ENCODE peak calls at places on chromosome 17, in seven cellular contexts. O is tibial nerve, U is cardiac fibroblast, R is AG04449, S is body of pancreas, K is skeletal muscle cell, P is mesendoderm. Z is an unnamed sample.

GRCh38 chr17:40086150-40087044 is 14.0 kb downstream of the NR1D1 start:
- DNase-seq in S (peak), U (peak), O (no peak), P (peak), R (no peak), K (no peak), Z (no peak)

GRCh38 chr17:13561606-13562270 is 40.0 kb downstream of the HS3ST3A1 start:
- DNase-seq in P (no peak), S (no peak), O (peak), U (peak), K (no peak), R (no peak), Z (no peak)

GRCh38 chr17:80356231-80356856 is 58.6 kb upstream of the ENDOV start:
- DNase-seq in S (no peak), O (no peak), U (no peak), R (no peak), K (no peak), P (no peak), Z (no peak)

GRCh38 chr17:72560303-72561247 is 439.8 kb downstream of the SOX9 start:
- DNase-seq in U (peak), R (no peak), K (peak), S (peak), O (no peak), P (peak), Z (no peak)

GRCh38 chr17:79388556-79389295 is 222.1 kb downstream of the RBFOX3 start:
- DNase-seq in O (no peak), P (peak), K (no peak), R (no peak), U (peak), S (peak), Z (no peak)

GRCh38 chr17:63549946-63550815 is at the start of gene DCAF7:
- DNase-seq in K (peak), S (peak), O (peak), P (peak), U (peak), R (peak), Z (peak)

GRCh38 chr17:20051624-20052023 is 42.5 kb downstream of the SPECC1 start:
- DNase-seq in O (no peak), R (no peak), K (no peak), P (no peak), S (no peak), U (no peak), Z (no peak)

GRCh38 chr17:42363767-42364585 is 24.3 kb downstream of the STAT3 start:
- DNase-seq in R (no peak), O (peak), K (no peak), P (no peak), S (no peak), U (peak), Z (no peak)

GRCh38 chr17:34081269-34081668 is 173.8 kb upstream of the CCL2 start:
- DNase-seq in U (no peak), S (no peak), P (peak), O (no peak), R (no peak), K (no peak), Z (no peak)

GRCh38 chr17:17144916-17145665 is 61.0 kb downstream of the PLD6 start:
- DNase-seq in O (no peak), S (no peak), R (no peak), P (no peak), K (no peak), U (no peak), Z (no peak)

GRCh38 chr17:17132746-17133145 is 73.4 kb downstream of the PLD6 start:
- DNase-seq in O (no peak), U (no peak), K (no peak), P (no peak), S (no peak), R (no peak), Z (no peak)

GRCh38 chr17:59366773-59367656 is 35.6 kb downstream of the YPEL2 start:
- DNase-seq in R (no peak), U (peak), S (peak), O (no peak), K (no peak), P (peak), Z (no peak)

GRCh38 chr17:65956814-65957213 is 235.1 kb downstream of the CEP112 start:
- DNase-seq in U (no peak), P (no peak), O (no peak), K (peak), S (no peak), R (no peak), Z (no peak)

GRCh38 chr17:7932483-7932891 is 481 bp downstream of the CNTROB start:
- DNase-seq in P (peak), O (peak), U (peak), K (no peak), R (no peak), S (no peak), Z (no peak)

GRCh38 chr17:7045492-7046126 is 1.7 kb upstream of the SLC16A11 start:
- DNase-seq in S (peak), U (peak), P (peak), O (peak), R (peak), K (peak), Z (peak)

GRCh38 chr17:32671891-32672290 is 185.1 kb downstream of the CDK5R1 start:
- DNase-seq in R (no peak), P (no peak), O (peak), K (no peak), S (peak), U (peak), Z (no peak)

GRCh38 chr17:15893333-15894024 is 51.5 kb upstream of the ADORA2B start:
- DNase-seq in O (no peak), P (peak), U (peak), K (no peak), S (no peak), R (no peak), Z (no peak)

GRCh38 chr17:59914274-59914854 is 21.4 kb downstream of the RPS6KB1 start:
- DNase-seq in P (peak), O (peak), K (no peak), U (peak), R (no peak), S (no peak), Z (no peak)

GRCh38 chr17:21542991-21543390 is 149.3 kb upstream of the KCNJ18 start:
- DNase-seq in P (no peak), S (no peak), O (no peak), K (no peak), R (no peak), U (no peak), Z (no peak)

GRCh38 chr17:80959330-80960036 is 32.2 kb upstream of the CHMP6 start:
- DNase-seq in R (no peak), P (no peak), U (peak), K (no peak), O (peak), S (no peak), Z (no peak)

GRCh38 chr17:47994714-47995113 is 23.8 kb downstream of the CDK5RAP3 start:
- DNase-seq in K (no peak), O (no peak), P (no peak), S (no peak), R (no peak), U (no peak), Z (no peak)

GRCh38 chr17:74049167-74049797 is 154.2 kb upstream of the RPL38 start:
- DNase-seq in U (no peak), S (no peak), P (no peak), O (no peak), K (no peak), R (no peak), Z (no peak)

GRCh38 chr17:35048685-35049379 is 14.7 kb downstream of the RFFL start:
- DNase-seq in O (no peak), K (no peak), U (no peak), P (no peak), R (no peak), S (no peak), Z (no peak)

GRCh38 chr17:66941249-66941648 is 23.3 kb upstream of the CACNG4 start:
- DNase-seq in O (no peak), S (no peak), P (no peak), U (no peak), R (no peak), K (no peak), Z (no peak)

GRCh38 chr17:75703591-75703990 is 17.7 kb upstream of the ITGB4 start:
- DNase-seq in O (no peak), U (no peak), R (no peak), P (no peak), K (no peak), S (no peak), Z (no peak)

GRCh38 chr17:69560987-69561441 is 146.5 kb downstream of the MAP2K6 start:
- DNase-seq in U (no peak), K (no peak), S (no peak), O (no peak), P (no peak), R (no peak), Z (no peak)

GRCh38 chr17:73166731-73167581 is 2.1 kb downstream of the SSTR2 start:
- DNase-seq in U (no peak), R (no peak), P (no peak), K (no peak), O (no peak), S (no peak), Z (no peak)

GRCh38 chr17:80104321-80104955 is 3.1 kb downstream of the GAA start:
- DNase-seq in O (no peak), K (no peak), U (peak), P (peak), R (no peak), S (no peak), Z (no peak)

GRCh38 chr17:73718362-73718761 is 74.1 kb upstream of the SDK2 start:
- DNase-seq in P (peak), K (no peak), R (no peak), S (no peak), O (no peak), U (no peak), Z (no peak)

GRCh38 chr17:17824119-17824779 is 12.5 kb downstream of the SREBF1 start:
- DNase-seq in O (no peak), K (no peak), P (peak), S (no peak), U (no peak), R (no peak), Z (no peak)

GRCh38 chr17:41519501-41520224 is 973 bp upstream of the KRT15 start:
- DNase-seq in R (no peak), S (peak), O (no peak), U (no peak), P (no peak), K (no peak), Z (no peak)

GRCh38 chr17:8430966-8431365 is 4.7 kb upstream of the NDEL1 start:
- DNase-seq in K (no peak), R (no peak), S (no peak), O (peak), U (peak), P (no peak), Z (no peak)

GRCh38 chr17:7720125-7720524 is 2.6 kb downstream of the DNAH2 start:
- DNase-seq in U (no peak), S (no peak), K (no peak), P (peak), R (no peak), O (no peak), Z (no peak)

GRCh38 chr17:17433260-17433659 is 43.5 kb upstream of the MED9 start:
- DNase-seq in O (no peak), U (peak), K (peak), P (no peak), R (no peak), S (no peak), Z (no peak)

GRCh38 chr17:67990909-67991308 is 5.4 kb downstream of the C17orf58 start:
- DNase-seq in P (no peak), U (no peak), K (no peak), O (no peak), S (no peak), R (no peak), Z (no peak)

GRCh38 chr17:27475070-27475673 is 18.9 kb downstream of the KSR1 start:
- DNase-seq in O (no peak), S (no peak), P (no peak), K (no peak), R (no peak), U (no peak), Z (no peak)

GRCh38 chr17:32266389-32267269 is 997 bp downstream of the RHBDL3 start:
- DNase-seq in R (no peak), P (peak), S (no peak), O (no peak), K (no peak), U (no peak), Z (no peak)

GRCh38 chr17:42485680-42486079 is 27.0 kb downstream of the ATP6V0A1 start:
- DNase-seq in U (peak), K (no peak), S (no peak), R (no peak), P (no peak), O (no peak), Z (no peak)

GRCh38 chr17:50352693-50353599 is 7.0 kb downstream of the XYLT2 start:
- DNase-seq in O (no peak), P (no peak), S (no peak), K (no peak), U (no peak), R (no peak), Z (no peak)

GRCh38 chr17:50353600-50354195 is 7.8 kb downstream of the XYLT2 start:
- DNase-seq in K (no peak), S (no peak), U (no peak), R (no peak), O (no peak), P (no peak), Z (no peak)

GRCh38 chr17:50354776-50355175 is 8.8 kb downstream of the XYLT2 start:
- DNase-seq in P (no peak), R (no peak), K (no peak), S (no peak), U (no peak), O (no peak), Z (no peak)

GRCh38 chr17:50355336-50355700 is 9.4 kb downstream of the XYLT2 start:
- DNase-seq in S (no peak), R (no peak), O (no peak), P (no peak), U (no peak), K (no peak), Z (no peak)

DNA sequence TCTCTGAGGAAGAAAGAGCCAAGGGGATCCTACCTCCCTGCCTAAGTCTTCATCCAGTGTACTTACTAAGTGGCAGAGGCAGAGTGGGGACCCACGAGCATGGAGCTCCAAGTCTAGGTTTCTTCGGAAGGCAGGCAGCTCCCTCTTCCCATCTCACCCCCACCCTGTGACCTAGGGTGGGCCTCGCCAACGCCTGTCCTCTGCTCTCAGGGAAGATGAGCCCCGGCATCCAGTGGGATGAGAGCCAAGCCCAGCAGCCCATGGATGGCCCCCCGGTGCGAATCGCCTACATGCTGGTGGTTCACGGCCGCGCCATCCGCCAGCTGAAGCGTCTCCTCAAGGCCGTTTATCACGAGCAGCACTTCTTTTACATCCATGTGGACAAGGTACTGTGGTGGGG is 8.3 kb downstream of the XYLT2 start:
- DNase-seq in U (no peak), S (no peak), R (no peak), K (no peak), P (no peak), O (no peak), Z (no peak)
- H3K4me3 ChIP-seq in U (no peak), S (no peak), R (no peak), K (no peak), P (no peak), O (no peak), Z (no peak)

DNA sequence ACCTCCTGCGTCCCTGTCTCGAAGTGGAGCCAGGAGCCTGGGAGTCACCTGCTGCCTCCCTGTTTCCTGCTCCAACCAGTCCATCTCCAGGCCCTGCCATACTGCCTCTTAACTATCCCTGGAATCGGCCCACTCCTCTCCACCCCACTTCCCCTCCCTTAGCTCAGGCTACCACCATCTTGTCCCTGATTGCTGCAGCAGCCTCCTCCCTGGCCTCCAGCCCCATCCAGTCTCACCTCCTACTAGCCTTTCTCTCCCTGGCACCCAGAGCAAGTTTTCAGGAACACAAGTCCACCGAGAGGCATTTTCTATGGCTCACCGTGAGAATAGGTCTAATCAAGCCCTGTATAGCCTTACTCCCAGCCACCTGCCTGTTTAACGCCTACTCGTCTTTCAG is 865 bp upstream of the CAMKK1 start:
- DNase-seq in R (no peak), P (no peak), K (no peak), U (no peak), O (no peak), S (no peak), Z (no peak)
- H3K4me3 ChIP-seq in R (peak), P (no peak), K (peak), U (peak), O (peak), S (no peak), Z (no peak)

GRCh38 chr17:45227101-45227591 is 5.5 kb downstream of the FMNL1 start:
- DNase-seq in O (no peak), K (no peak), U (no peak), S (no peak), P (no peak), R (no peak), Z (no peak)

GRCh38 chr17:45225964-45226530 is 4.4 kb downstream of the FMNL1 start:
- DNase-seq in K (no peak), S (peak), R (no peak), U (no peak), P (no peak), O (peak), Z (no peak)

GRCh38 chr17:45225051-45225700 is 3.5 kb downstream of the FMNL1 start:
- DNase-seq in P (no peak), O (no peak), K (no peak), R (no peak), U (no peak), S (no peak), Z (no peak)

GRCh38 chr17:45227631-45228120 is 6.0 kb downstream of the FMNL1 start:
- DNase-seq in O (no peak), U (no peak), R (no peak), S (no peak), K (no peak), P (no peak), Z (no peak)

GRCh38 chr17:45226620-45227019 is 4.9 kb downstream of the FMNL1 start:
- DNase-seq in P (no peak), S (no peak), K (no peak), U (no peak), R (no peak), O (no peak), Z (no peak)
- H3K4me3 ChIP-seq in P (no peak), S (no peak), K (no peak), U (no peak), R (no peak), O (peak), Z (no peak)

DNA sequence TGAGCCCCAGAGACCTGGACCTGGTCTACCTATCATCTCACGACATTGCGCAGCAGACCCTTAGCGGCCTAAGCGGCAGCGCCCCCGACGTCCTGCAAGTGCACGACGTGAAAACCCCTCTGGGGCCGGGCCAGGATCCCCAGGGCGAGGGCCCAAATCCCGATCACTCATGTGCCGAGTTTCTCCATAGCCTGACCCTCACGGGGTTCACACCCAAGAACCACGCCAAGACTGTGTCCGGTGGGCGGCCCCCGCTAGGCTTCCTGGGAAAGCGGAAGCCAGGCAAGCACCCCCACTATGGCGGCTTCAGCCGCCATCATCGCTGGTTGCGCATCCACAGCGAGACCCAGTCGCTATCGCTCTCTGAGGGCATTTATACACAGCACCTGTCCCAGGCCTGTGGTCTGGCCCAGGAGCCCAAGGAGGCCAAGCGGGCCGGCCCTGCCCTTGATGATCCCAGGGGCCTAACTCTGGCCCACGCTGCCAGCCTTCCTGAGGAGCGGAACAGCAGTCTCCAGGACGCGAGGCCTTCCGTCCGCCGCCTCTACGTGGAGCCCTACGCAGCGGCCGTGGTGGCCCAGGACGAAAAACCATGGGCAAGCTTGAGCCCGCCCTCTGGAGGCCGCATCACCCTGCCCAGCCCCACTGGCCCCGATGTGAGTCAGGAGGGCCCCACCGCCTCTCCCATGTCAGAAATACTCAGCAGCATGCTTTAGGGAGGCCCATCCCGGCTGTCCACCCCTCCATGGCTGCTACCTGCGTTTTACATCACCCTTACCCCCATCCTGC is 82.8 kb upstream of the NOG start:
- DNase-seq in K (no peak), R (no peak), P (no peak), S (no peak), U (no peak), O (no peak), Z (no peak)
- H3K4me3 ChIP-seq in K (no peak), R (no peak), P (no peak), S (no peak), U (no peak), O (no peak), Z (no peak)

GRCh38 chr17:58339775-58340622 is 11.4 kb upstream of the TSPOAP1 start:
- DNase-seq in U (no peak), P (no peak), R (no peak), K (no peak), S (no peak), O (no peak), Z (no peak)
- H3K4me3 ChIP-seq in U (no peak), P (no peak), R (peak), K (no peak), S (no peak), O (peak), Z (no peak)

GRCh38 chr17:11026903-11027302 is 189.0 kb upstream of the PIRT start:
- DNase-seq in S (no peak), P (no peak), R (no peak), K (no peak), O (no peak), U (no peak), Z (no peak)
- H3K4me3 ChIP-seq in S (no peak), P (no peak), R (no peak), K (no peak), O (no peak), U (no peak), Z (no peak)

DNA sequence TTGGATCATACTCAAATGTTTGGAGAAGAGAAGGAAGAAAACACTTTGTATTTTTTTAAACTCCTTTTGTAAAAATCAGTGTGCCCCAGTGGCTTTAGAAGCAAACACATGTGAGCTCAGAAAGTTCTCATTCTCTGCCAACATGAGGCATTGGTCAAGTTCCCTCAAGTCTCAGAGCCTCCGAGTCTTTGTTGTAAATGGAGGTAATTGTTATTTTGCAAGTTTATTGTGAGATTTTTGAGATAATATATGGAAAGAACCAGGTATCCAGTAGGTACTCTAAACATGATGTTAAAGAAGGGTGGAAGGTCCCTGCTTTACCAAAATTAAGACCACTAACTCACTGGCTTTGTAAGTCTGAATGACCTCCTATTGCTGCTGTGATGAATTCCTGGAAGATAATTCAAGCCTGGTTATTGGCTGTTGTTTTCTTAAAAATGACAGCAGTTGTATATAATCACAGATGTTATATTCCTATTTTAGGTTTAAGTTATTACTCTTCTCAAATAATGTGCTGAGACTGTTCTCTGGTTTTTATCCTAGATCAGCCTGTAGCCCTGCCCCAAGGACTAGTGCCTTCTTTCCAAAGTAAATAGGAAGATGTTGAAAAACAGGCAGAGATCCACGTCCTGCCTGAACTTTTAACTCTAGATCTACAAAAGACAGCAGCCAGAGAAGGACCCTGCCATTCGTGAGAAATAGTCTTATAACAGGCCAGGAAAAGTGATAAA is 2.4 kb downstream of the HLF start:
- DNase-seq in P (no peak), U (no peak), R (no peak), S (no peak), O (no peak), K (no peak), Z (no peak)
- H3K4me3 ChIP-seq in P (no peak), U (no peak), R (no peak), S (no peak), O (peak), K (no peak), Z (no peak)

Z was measured in kidney epithelial cell.